ENCODE peak calls at places on chromosome 1, in five cellular contexts. T is SJSA1, N is tibial artery, E is uterus, G is aorta. X is an unnamed sample.

GRCh38 chr1:52139817-52140540 is 1.9 kb upstream of the ZFYVE9 start:
- DNase-seq in T (peak; percentile 29), N (no peak), E (peak; percentile 22), G (no peak), X (no peak)

GRCh38 chr1:89425056-89425455 is 61.2 kb downstream of the GBP6 start:
- DNase-seq in T (no peak), N (no peak), E (no peak), G (no peak), X (no peak)

GRCh38 chr1:15452866-15453571 is 3.5 kb upstream of the CELA2A start:
- DNase-seq in T (no peak), N (no peak), E (no peak), G (no peak), X (no peak)

GRCh38 chr1:72283204-72284083 is 1.1 kb upstream of the NEGR1 start:
- DNase-seq in T (peak; percentile 79), N (peak; percentile 87), E (peak; percentile 66), G (peak; percentile 82), X (no peak)

GRCh38 chr1:173870252-173871075 is 2.3 kb downstream of the ZBTB37 start:
- DNase-seq in T (no peak), N (no peak), E (no peak), G (no peak), X (peak; percentile 4)

GRCh38 chr1:228943436-228943835 is 208.2 kb downstream of the RHOU start:
- DNase-seq in T (no peak), N (no peak), E (no peak), G (no peak), X (no peak)

GRCh38 chr1:66728021-66728420 is 24.2 kb upstream of the DYNLT5 start:
- DNase-seq in T (no peak), N (no peak), E (no peak), G (no peak), X (no peak)

GRCh38 chr1:27485363-27485762 is 4.6 kb downstream of the WASF2 start:
- DNase-seq in T (no peak), N (no peak), E (no peak), G (no peak), X (no peak)

GRCh38 chr1:3459940-3460652 is 5.6 kb downstream of the ARHGEF16 start:
- DNase-seq in T (no peak), N (no peak), E (no peak), G (peak; percentile 40), X (no peak)

GRCh38 chr1:55420021-55420420 is 204.9 kb upstream of the USP24 start:
- DNase-seq in T (no peak), N (no peak), E (no peak), G (no peak), X (no peak)

GRCh38 chr1:7375329-7375728 is 395.8 kb upstream of the VAMP3 start:
- DNase-seq in T (no peak), N (peak; percentile 37), E (no peak), G (no peak), X (no peak)

GRCh38 chr1:175150596-175151319 is 41.8 kb downstream of the KIAA0040 start:
- DNase-seq in T (no peak), N (no peak), E (no peak), G (no peak), X (no peak)

GRCh38 chr1:162908780-162909179 is 47.8 kb upstream of the CCDC190 start:
- DNase-seq in T (peak; percentile 57), N (no peak), E (no peak), G (no peak), X (no peak)

GRCh38 chr1:224707849-224708725 is 92.0 kb downstream of the CNIH3 start:
- DNase-seq in T (peak; percentile 72), N (no peak), E (peak; percentile 45), G (no peak), X (no peak)

GRCh38 chr1:87826639-87827345 is 498.1 kb downstream of the LMO4 start:
- DNase-seq in T (no peak), N (peak; percentile 70), E (peak; percentile 35), G (peak; percentile 66), X (no peak)

GRCh38 chr1:112505400-112505785 is 3.4 kb upstream of the WNT2B start:
- DNase-seq in T (no peak), N (no peak), E (no peak), G (no peak), X (no peak)

GRCh38 chr1:243433737-243434370 is 178.0 kb downstream of the SDCCAG8 start:
- DNase-seq in T (no peak), N (no peak), E (no peak), G (no peak), X (no peak)

GRCh38 chr1:199742547-199742946 is 285.0 kb upstream of the NR5A2 start:
- DNase-seq in T (peak; percentile 11), N (no peak), E (no peak), G (no peak), X (no peak)

GRCh38 chr1:229753764-229754553 is 127.9 kb downstream of the URB2 start:
- DNase-seq in T (no peak), N (no peak), E (no peak), G (no peak), X (no peak)

GRCh38 chr1:111183681-111184080 is 16.8 kb downstream of the DENND2D start:
- DNase-seq in T (no peak), N (no peak), E (no peak), G (no peak), X (no peak)

GRCh38 chr1:223635236-223635635 is 30.3 kb downstream of the CAPN8 start:
- DNase-seq in T (no peak), N (no peak), E (no peak), G (no peak), X (no peak)

GRCh38 chr1:51019811-51020210 is 49.8 kb downstream of the CDKN2C start:
- DNase-seq in T (no peak), N (no peak), E (no peak), G (no peak), X (no peak)

GRCh38 chr1:24535021-24535424 is 20.9 kb upstream of the NCMAP start:
- DNase-seq in T (no peak), N (no peak), E (no peak), G (no peak), X (peak; percentile 70)

GRCh38 chr1:182029379-182030331 is 31.9 kb downstream of the ZNF648 start:
- DNase-seq in T (peak; percentile 71), N (peak; percentile 98), E (peak; percentile 99), G (peak; percentile 98), X (peak; percentile 99)

GRCh38 chr1:22038036-22038435 is 14.5 kb upstream of the CDC42 start:
- DNase-seq in T (no peak), N (no peak), E (no peak), G (no peak), X (no peak)

DNA sequence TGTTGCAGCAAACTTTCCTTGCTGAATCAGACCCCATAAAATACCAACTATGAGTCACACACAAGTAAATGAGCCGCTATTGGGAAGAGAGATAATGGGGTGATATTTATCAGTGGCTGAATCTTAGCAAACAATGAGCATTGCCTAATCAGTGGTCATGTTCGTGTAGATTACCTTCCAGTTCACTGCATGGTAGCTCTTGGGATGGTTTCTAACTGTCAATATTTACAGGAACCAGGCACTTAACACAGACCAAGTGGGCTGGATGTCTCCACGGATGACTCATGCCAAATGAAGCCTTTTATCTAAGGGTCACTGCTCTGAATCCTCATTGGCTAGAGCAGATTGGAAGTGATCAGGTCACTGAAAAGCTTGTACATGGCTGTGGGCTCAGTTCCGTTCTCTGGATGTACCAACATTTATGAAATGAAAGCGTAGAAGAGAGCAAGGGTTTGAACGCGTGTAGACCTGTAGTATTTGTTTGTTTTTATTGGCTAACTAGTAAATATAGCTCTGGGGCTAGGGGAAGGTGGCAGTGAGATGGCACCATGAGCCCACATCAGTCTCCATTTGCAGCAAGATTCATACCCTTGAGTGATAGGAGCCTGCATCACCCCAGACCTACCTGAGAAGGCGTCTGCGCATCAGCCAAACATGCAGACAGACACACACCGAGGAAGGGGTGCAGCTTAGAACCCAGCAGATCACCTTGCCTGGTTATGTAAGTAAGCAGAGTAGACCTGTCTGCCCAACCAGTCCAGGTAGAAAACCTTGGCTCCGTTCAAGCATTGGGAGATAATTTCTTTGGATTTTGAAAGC is 153.3 kb downstream of the TOMM20 start:
- DNase-seq in T (peak; percentile 91), N (no peak), E (peak; percentile 31), G (no peak), X (no peak)
- H3K4me1 ChIP-seq in T (peaks cover 79% of the 10 kb centered on the region), N (peaks cover 71% of the 10 kb centered on the region), E (peaks cover 13% of the 10 kb centered on the region), G (peaks cover 1% of the 10 kb centered on the region), X (peaks cover 58% of the 10 kb centered on the region)

DNA sequence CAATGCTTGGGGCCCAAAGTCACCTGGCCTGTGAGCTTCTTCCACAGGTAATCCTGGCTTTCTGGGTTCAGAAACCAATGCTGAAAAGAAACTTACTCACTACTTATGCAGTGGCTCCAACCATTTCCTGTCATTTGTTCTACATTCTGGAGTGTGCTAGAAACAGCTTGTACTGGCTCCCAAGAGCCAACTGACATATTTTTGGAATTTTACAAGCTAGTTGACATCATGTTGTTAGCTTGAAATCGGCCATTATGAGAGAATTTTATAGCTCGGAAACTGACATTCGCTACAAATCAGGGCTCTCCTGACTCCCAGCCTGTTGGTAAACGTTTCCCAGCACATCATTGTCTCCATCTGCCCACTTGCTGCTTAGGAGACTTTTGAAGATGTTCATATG is 67.4 kb downstream of the DNTTIP2 start:
- DNase-seq in T (no peak), N (no peak), E (no peak), G (no peak), X (no peak)
- H3K36me3 ChIP-seq in T (no peaks in the 10 kb centered on the region), N (no peaks in the 10 kb centered on the region), E (no peaks in the 10 kb centered on the region), G (no peaks in the 10 kb centered on the region), X (no peaks in the 10 kb centered on the region)

GRCh38 chr1:18861590-18861989 is 2.1 kb upstream of the TAS1R2 start:
- DNase-seq in T (no peak), N (no peak), E (no peak), G (peak; percentile 22), X (no peak)
- H3K4me1 ChIP-seq in T (no peaks in the 10 kb centered on the region), N (no peaks in the 10 kb centered on the region), E (no peaks in the 10 kb centered on the region), G (no peaks in the 10 kb centered on the region), X (no peaks in the 10 kb centered on the region)

GRCh38 chr1:169594391-169594790 is 8.1 kb upstream of the F5 start:
- DNase-seq in T (no peak), N (no peak), E (no peak), G (no peak), X (no peak)
- H3K36me3 ChIP-seq in T (no peaks in the 10 kb centered on the region), N (no peaks in the 10 kb centered on the region), E (no peaks in the 10 kb centered on the region), G (no peaks in the 10 kb centered on the region), X (no peaks in the 10 kb centered on the region)

GRCh38 chr1:234728740-234729139 is 118.8 kb upstream of the IRF2BP2 start:
- DNase-seq in T (no peak), N (no peak), E (no peak), G (no peak), X (no peak)
- H3K4me1 ChIP-seq in T (peaks cover 53% of the 10 kb centered on the region), N (peaks cover 36% of the 10 kb centered on the region), E (peaks cover 28% of the 10 kb centered on the region), G (no peaks in the 10 kb centered on the region), X (peaks cover 52% of the 10 kb centered on the region)

X was measured in effector memory CD4-positive, alpha-beta T cell.